ENCODE peak calls at places on chromosomes 7 and 10, in four cellular contexts. M, D, R and Q are unnamed samples.

GRCh38 chr7:124155400-124156022 is 122.6 kb upstream of the TMEM229A start:
- DNase-seq in M (no peak), D (peak), R (no peak), Q (peak)

GRCh38 chr10:107340345-107340744 is 175.8 kb upstream of the SORCS1 start:
- DNase-seq in M (no peak), D (no peak), R (no peak), Q (no peak)

GRCh38 chr7:15685358-15686181 is 913 bp downstream of the MEOX2 start:
- DNase-seq in M (no peak), D (peak), R (peak), Q (no peak)

GRCh38 chr7:70694357-70694908 is 437.5 kb upstream of the GALNT17 start:
- DNase-seq in M (no peak), D (peak), R (no peak), Q (peak)

GRCh38 chr10:127117125-127117524 is 79.3 kb downstream of the INSYN2A start:
- DNase-seq in M (peak), D (peak), R (peak), Q (peak)

GRCh38 chr7:78530351-78530750 is 731.8 kb downstream of the PHTF2 start:
- DNase-seq in M (no peak), D (peak), R (no peak), Q (no peak)

GRCh38 chr7:73537051-73537450 is 15.0 kb upstream of the BAZ1B start:
- DNase-seq in M (no peak), D (no peak), R (no peak), Q (no peak)

GRCh38 chr10:90136731-90137316 is 435.4 kb downstream of the KIF20B start:
- DNase-seq in M (no peak), D (peak), R (peak), Q (no peak)

GRCh38 chr10:20144268-20144667 is 328.0 kb downstream of the PLXDC2 start:
- DNase-seq in M (no peak), D (no peak), R (no peak), Q (peak)

GRCh38 chr7:151889406-151890354 is 12.8 kb upstream of the PRKAG2 start:
- DNase-seq in M (no peak), D (no peak), R (peak), Q (no peak)

GRCh38 chr10:128211953-128212727 is 85.9 kb upstream of the MKI67 start:
- DNase-seq in M (peak), D (peak), R (peak), Q (peak)

GRCh38 chr10:128218161-128218560 is 91.9 kb upstream of the MKI67 start:
- DNase-seq in M (no peak), D (no peak), R (no peak), Q (no peak)

GRCh38 chr10:128220011-128220410 is 93.8 kb upstream of the MKI67 start:
- DNase-seq in M (no peak), D (no peak), R (no peak), Q (no peak)

GRCh38 chr10:128219295-128219694 is 93.1 kb upstream of the MKI67 start:
- DNase-seq in M (no peak), D (no peak), R (no peak), Q (no peak)

DNA sequence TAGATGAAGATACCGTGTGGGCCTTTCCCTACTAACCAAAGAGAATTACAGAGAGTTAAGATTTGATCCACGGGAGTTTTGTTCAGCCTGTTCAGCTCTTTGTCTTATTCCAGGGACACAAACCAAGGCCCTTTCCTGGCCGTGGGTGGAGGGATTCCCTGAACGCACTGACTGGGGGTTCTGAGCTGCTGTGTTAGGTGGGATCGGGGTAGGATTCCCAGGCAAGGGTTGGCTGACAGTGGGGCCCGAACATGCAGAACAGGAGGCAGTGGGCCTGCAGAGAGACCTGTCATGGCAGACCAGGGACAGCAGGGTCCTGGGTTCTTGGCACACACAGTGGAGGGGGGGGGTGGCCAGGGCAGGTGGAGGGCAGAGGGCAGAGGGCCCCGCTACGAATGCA is 89.5 kb upstream of the MKI67 start:
- DNase-seq in M (no peak), D (no peak), R (no peak), Q (no peak)
- H3K14ac ChIP-seq in M (no peak), D (no peak), R (no peak), Q (no peak)

DNA sequence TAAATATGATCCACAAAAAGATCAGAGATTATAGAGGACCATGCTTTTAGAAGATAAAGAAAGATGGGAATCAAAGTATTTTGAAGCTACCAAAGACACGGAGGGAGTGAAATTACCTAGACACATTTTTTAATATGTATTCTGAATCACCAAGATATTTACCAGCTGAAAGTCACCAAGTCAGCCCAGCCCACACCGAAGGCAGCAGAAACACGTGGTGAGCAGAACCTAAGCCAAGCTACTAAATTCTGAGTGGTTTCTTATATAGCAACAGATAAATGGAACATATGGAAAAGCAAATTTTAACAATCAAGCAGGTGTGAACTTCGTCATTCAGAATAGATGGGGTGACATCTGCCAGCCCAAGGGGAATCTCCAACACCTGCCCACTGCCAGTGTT is 134.7 kb upstream of the AKR1E2 start:
- DNase-seq in M (no peak), D (no peak), R (no peak), Q (no peak)
- H2AFZ ChIP-seq in M (no peak), D (peak), R (no peak), Q (no peak)

GRCh38 chr10:114285961-114286441 is 46.9 kb downstream of the VWA2 start:
- DNase-seq in M (no peak), D (no peak), R (peak), Q (no peak)
- H3K14ac ChIP-seq in M (no peak), D (no peak), R (no peak), Q (no peak)

GRCh38 chr7:106515321-106515720 is 145.6 kb downstream of the CCDC71L start:
- DNase-seq in M (no peak), D (no peak), R (no peak), Q (no peak)
- H2AFZ ChIP-seq in M (no peak), D (no peak), R (no peak), Q (no peak)

GRCh38 chr10:132112611-132113010 is 46.9 kb downstream of the JAKMIP3 start:
- DNase-seq in M (no peak), D (no peak), R (no peak), Q (no peak)
- H3K14ac ChIP-seq in M (no peak), D (no peak), R (no peak), Q (no peak)

DNA sequence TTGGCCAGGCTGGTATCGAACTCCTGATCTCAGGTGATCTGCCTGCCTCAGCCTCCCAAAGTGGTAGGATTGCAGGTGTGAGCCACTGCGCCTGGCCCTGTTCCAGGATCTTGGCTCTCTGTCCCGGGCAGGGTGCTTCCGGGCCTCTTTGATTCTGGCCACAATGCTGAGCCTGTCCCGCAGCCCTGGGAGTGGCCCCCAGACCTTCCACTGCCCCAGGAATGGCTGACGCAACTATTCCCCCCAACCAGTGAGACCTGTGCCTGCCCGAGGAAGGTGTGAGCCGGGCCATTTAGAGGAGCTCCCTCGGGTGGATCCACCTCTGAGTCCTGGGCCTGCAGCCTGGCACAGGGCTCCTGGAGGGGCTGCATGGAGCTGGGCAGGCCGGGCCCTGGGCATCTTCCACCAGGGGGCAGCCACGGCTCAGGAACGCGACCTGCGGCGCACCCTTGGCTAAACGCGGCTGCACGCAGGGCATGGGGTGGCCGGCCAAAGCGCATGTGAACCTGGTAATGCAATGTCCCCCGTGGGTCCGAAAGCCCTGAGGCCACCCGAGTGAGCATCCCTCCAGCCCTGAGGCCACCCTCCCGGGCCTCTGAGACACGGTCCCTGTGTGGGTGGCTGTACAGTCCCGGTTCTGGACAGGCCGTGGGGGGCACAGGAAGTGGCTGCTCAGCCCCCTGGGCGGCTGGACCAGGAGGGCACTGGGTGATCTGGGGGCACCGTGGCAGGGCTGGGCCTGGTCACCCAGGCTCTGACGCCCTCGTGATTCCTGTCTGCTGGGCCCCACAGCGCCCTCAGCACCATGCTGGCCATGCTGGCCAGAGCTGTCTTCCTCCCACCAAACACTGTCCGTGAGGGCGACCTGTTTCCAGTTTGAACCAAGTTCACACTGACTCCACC is 24.8 kb downstream of the GRIFIN start:
- DNase-seq in M (peak), D (peak), R (peak), Q (peak)
- H2AFZ ChIP-seq in M (peak), D (peak), R (no peak), Q (peak)